ENCODE peak calls at places on chromosomes 4 and X, in seven cellular contexts. A is SK-N-SH, U is neural progenitor cell, E is mammary epithelial cell, C is K562, I is hepatocyte, F is MM.1S. Q is an unnamed sample. For H4K20me1, the result is how much of the 10 kb centered on the place peaks cover.

GRCh38 chrX:32894679-32895078 is 316.7 kb downstream of the DMD start:
- DNase-seq in A (no peak), F (no peak), U (no peak), E (no peak), I (no peak), C (no peak), Q (no peak)

GRCh38 chrX:150574824-150575409 is 6.5 kb downstream of the MTM1 start:
- DNase-seq in U (peak), I (no peak), A (no peak), C (no peak), F (peak), E (no peak), Q (peak)

GRCh38 chr4:56348582-56348981 is 38.7 kb downstream of the AASDH start:
- DNase-seq in I (no peak), A (no peak), U (no peak), E (no peak), C (no peak), F (no peak), Q (no peak)

GRCh38 chrX:40383969-40384368 is 196.8 kb upstream of the ATP6AP2 start:
- DNase-seq in I (no peak), A (no peak), C (no peak), U (no peak), E (no peak), F (no peak), Q (no peak)

GRCh38 chrX:125205918-125206665 is 113.6 kb upstream of the TEX13C start:
- DNase-seq in F (no peak), A (peak), U (peak), C (no peak), I (peak), E (no peak), Q (no peak)

GRCh38 chrX:54357414-54358377 is at the start of gene WNK3:
- DNase-seq in A (peak), I (peak), E (peak), F (no peak), U (peak), C (no peak), Q (no peak)

GRCh38 chrX:133607419-133608348 is 192.4 kb upstream of the GPC4 start:
- DNase-seq in U (no peak), A (no peak), I (no peak), C (no peak), E (no peak), F (peak), Q (no peak)

GRCh38 chr4:184331155-184331995 is 113.7 kb upstream of the ENPP6 start:
- DNase-seq in U (no peak), E (peak), F (peak), C (no peak), A (no peak), I (no peak), Q (peak)

GRCh38 chr4:170047774-170048354 is 21.7 kb upstream of the MFAP3L start:
- DNase-seq in C (peak), A (peak), U (peak), I (peak), F (peak), E (peak), Q (peak)

GRCh38 chrX:43469391-43470054 is 186.6 kb upstream of the MAOA start:
- DNase-seq in I (no peak), A (no peak), C (no peak), F (peak), E (peak), U (no peak), Q (no peak)

GRCh38 chrX:18574591-18574990 is 97.3 kb downstream of the RS1 start:
- DNase-seq in U (no peak), C (no peak), E (peak), F (no peak), A (no peak), I (no peak), Q (no peak)

GRCh38 chr4:121353213-121353612 is 27.6 kb downstream of the QRFPR start:
- DNase-seq in A (no peak), I (no peak), C (no peak), E (peak), F (no peak), U (no peak), Q (no peak)

GRCh38 chr4:132344924-132345828 is 803.9 kb upstream of the PCDH10 start:
- DNase-seq in U (no peak), F (no peak), I (no peak), E (no peak), A (peak), C (peak), Q (no peak)

GRCh38 chrX:153687121-153688039 is at the start of gene SLC6A8:
- DNase-seq in F (peak), U (peak), I (peak), E (peak), C (peak), A (peak), Q (peak)

GRCh38 chrX:107726809-107727534 is 48.6 kb downstream of the TSC22D3 start:
- DNase-seq in E (no peak), C (peak), F (no peak), A (no peak), I (no peak), U (no peak), Q (no peak)

GRCh38 chr4:15963568-15963967 is 593 bp upstream of the FGFBP2 start:
- DNase-seq in I (no peak), C (no peak), F (no peak), U (no peak), A (peak), E (no peak), Q (no peak)

GRCh38 chr4:169620846-169621228 is 459 bp downstream of the CLCN3 start:
- DNase-seq in E (peak), A (peak), U (peak), F (peak), C (no peak), I (peak), Q (peak)

GRCh38 chr4:30720021-30720655 is at the start of gene PCDH7:
- DNase-seq in U (no peak), A (peak), I (peak), C (no peak), F (no peak), E (peak), Q (no peak)

GRCh38 chr4:30720656-30721352 is 635 bp downstream of the PCDH7 start:
- DNase-seq in I (peak), A (peak), F (no peak), C (no peak), E (no peak), U (peak), Q (no peak)

GRCh38 chr4:30722092-30722915 is 2.1 kb downstream of the PCDH7 start:
- DNase-seq in I (peak), C (no peak), F (no peak), E (no peak), A (no peak), U (peak), Q (no peak)

GRCh38 chr4:30722916-30723270 is 2.7 kb downstream of the PCDH7 start:
- DNase-seq in E (no peak), I (peak), U (peak), A (peak), F (no peak), C (no peak), Q (no peak)

GRCh38 chr4:30721353-30722091 is 1.4 kb downstream of the PCDH7 start:
- DNase-seq in U (peak), C (no peak), A (peak), F (no peak), E (peak), I (peak), Q (no peak)
- TF ChIP-seq CTCF in U (peak), C (no peak), A (peak), F (no peak), E (peak), I (peak), Q (no peak)

GRCh38 chr4:7760706-7761105 is 179.0 kb downstream of the AFAP1 start:
- DNase-seq in I (no peak), A (no peak), F (no peak), U (no peak), C (no peak), E (no peak), Q (no peak)
- H4K20me1 ChIP-seq in I (under half), A (half or more), F (under half), U (under half), C (under half), E (under half), Q (under half)

GRCh38 chr4:115154826-115155225 is 41.4 kb upstream of the NDST4 start:
- DNase-seq in U (peak), E (peak), A (no peak), F (no peak), C (no peak), I (no peak), Q (no peak)
- TF ChIP-seq CTCF in U (peak), E (peak), A (peak), F (peak), C (no peak), I (peak), Q (peak)

DNA sequence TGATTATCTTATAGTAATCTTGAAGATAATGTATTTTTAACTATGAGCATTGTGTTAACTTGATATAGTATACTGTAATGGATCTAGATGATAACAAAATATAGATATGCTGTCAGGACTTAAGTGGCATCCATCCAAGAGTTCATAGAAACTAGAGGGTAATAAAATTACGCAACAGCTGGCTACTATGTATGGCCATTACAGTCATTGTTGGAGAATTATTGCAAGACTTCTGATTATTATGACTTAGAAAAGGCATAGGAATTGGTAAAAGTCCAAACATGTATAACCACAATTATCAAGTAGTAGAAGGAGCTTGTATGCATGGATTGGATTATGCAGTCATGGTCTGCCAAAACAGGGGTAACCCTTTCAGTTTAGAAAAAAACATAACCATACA is 9.5 kb downstream of the OGT start:
- DNase-seq in F (no peak), U (no peak), E (peak), C (no peak), I (no peak), A (no peak), Q (no peak)
- H4K20me1 ChIP-seq in F (half or more), U (half or more), E (under half), C (under half), I (half or more), A (half or more), Q (half or more)

GRCh38 chr4:181261279-181261678 is 981.9 kb upstream of the TENM3 start:
- DNase-seq in U (peak), F (no peak), E (no peak), C (no peak), A (no peak), I (peak), Q (peak)
- TF ChIP-seq CTCF in U (peak), F (no peak), E (peak), C (no peak), A (peak), I (peak), Q (peak)

DNA sequence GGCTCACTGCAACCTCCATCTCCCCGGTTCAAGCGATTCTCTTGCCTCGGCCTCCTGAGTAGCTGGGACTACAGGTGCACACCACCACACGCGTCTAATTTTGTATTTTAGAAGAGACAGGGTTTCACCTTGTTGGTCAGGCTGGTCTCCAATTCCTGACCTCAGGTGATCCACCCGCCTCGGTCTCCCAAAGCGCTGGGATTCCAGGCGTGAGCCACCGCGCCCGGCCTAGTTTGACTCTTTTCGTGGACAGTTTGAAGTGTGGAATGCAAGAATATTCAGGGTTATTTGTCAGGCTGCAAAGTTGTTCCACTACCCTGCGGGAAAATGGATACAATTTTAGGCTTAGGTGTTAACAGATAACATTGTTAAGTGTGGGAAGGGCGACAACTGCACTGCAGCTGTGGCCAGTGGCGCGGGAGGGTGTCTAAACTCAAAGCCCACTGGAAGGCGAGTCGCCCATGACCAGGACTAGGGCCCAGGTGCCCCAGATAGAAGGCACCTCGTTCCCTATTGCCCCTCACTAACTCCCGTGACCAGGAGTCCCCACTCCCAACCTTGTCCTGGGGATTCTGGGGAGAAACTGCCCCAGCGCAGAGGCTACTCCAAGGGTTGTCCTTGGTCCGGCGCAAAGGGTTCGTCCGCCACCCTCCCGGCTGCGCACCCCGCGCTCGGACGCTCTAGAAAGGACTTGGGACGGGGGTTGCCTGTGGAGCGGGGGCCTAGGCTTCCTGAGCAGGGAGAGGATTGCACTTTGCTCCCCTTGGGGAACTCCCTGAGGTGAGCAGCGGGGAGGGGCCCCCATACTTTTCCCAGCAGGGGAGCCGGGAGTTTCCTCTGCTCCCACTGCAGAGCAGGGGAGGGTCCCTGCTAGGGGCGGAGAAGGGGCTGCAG is 1.1 kb upstream of the CD99 start:
- DNase-seq in U (peak), A (peak), E (no peak), F (no peak), C (no peak), I (peak), Q (no peak)
- H4K20me1 ChIP-seq in U (under half), A (under half), E (under half), F (under half), C (under half), I (under half), Q (under half)

GRCh38 chr4:10437735-10438134 is 19.5 kb downstream of the ZNF518B start:
- DNase-seq in C (no peak), A (no peak), F (no peak), U (no peak), E (no peak), I (no peak), Q (no peak)
- TF ChIP-seq CTCF in C (no peak), A (no peak), F (no peak), U (no peak), E (no peak), I (no peak), Q (no peak)

Q was measured in OCI-LY7.